ENCODE peak calls at places on chromosomes 1 and 21, in seven cellular contexts. K is osteoblast; U is body of pancreas; I is tibial artery; M is lower lobe of right lung; Q is OCI-LY7; E is effector memory CD4-positive, alpha-beta T cell. T is an unnamed sample.

GRCh38 chr21:31351438-31351837 is 7.4 kb upstream of the TIAM1 start:
- DNase-seq in K (no peak), U (no peak), I (no peak), M (no peak), Q (no peak), E (no peak), T (no peak)

GRCh38 chr1:237258871-237259270 is 216.9 kb downstream of the RYR2 start:
- DNase-seq in K (peak; percentile 9), U (no peak), I (peak; percentile 55), M (no peak), Q (no peak), E (no peak), T (peak; percentile 66)

GRCh38 chr21:26489781-26490180 is 83.3 kb downstream of the CYYR1 start:
- DNase-seq in K (no peak), U (no peak), I (no peak), M (no peak), Q (no peak), E (no peak), T (no peak)

GRCh38 chr21:37057614-37058013 is 15.3 kb downstream of the PIGP start:
- DNase-seq in K (no peak), U (no peak), I (no peak), M (no peak), Q (no peak), E (no peak), T (no peak)

GRCh38 chr1:106676021-106676420 is 380.5 kb upstream of the PRMT6 start:
- DNase-seq in K (no peak), U (no peak), I (no peak), M (no peak), Q (no peak), E (no peak), T (no peak)

GRCh38 chr1:25997759-25998074 is at the start of gene PAFAH2:
- DNase-seq in K (no peak), U (no peak), I (no peak), M (peak; percentile 65), Q (no peak), E (no peak), T (peak; percentile 61)

GRCh38 chr1:178749581-178750166 is 24.6 kb downstream of the RALGPS2 start:
- DNase-seq in K (no peak), U (no peak), I (no peak), M (no peak), Q (no peak), E (no peak), T (no peak)

GRCh38 chr1:245566952-245567351 is 412.2 kb downstream of the KIF26B start:
- DNase-seq in K (no peak), U (no peak), I (no peak), M (no peak), Q (no peak), E (no peak), T (peak; percentile 82)

GRCh38 chr1:108100148-108100547 is 100.0 kb downstream of the SLC25A24 start:
- DNase-seq in K (no peak), U (no peak), I (no peak), M (no peak), Q (no peak), E (no peak), T (no peak)

GRCh38 chr1:161367684-161368398 is at the start of gene CFAP126:
- DNase-seq in K (peak; percentile 95), U (peak; percentile 88), I (peak; percentile 63), M (peak; percentile 75), Q (peak; percentile 78), E (peak; percentile 34), T (peak; percentile 57)

GRCh38 chr1:232594768-232595698 is 34.9 kb downstream of the SIPA1L2 start:
- DNase-seq in K (no peak), U (no peak), I (no peak), M (no peak), Q (no peak), E (no peak), T (no peak)

GRCh38 chr1:117650840-117651568 is 45.2 kb downstream of the TENT5C start:
- DNase-seq in K (no peak), U (no peak), I (no peak), M (no peak), Q (no peak), E (no peak), T (no peak)

GRCh38 chr21:46096596-46096981 is 1.3 kb upstream of the COL6A2 start:
- DNase-seq in K (peak; percentile 42), U (no peak), I (no peak), M (no peak), Q (no peak), E (no peak), T (no peak)

GRCh38 chr1:20319456-20319855 is 28.8 kb downstream of the VWA5B1 start:
- DNase-seq in K (peak; percentile 59), U (no peak), I (no peak), M (no peak), Q (no peak), E (no peak), T (no peak)

GRCh38 chr21:43697758-43698643 is 20.9 kb upstream of the PDXK start:
- DNase-seq in K (peak; percentile 29), U (no peak), I (no peak), M (peak; percentile 18), Q (no peak), E (no peak), T (no peak)

GRCh38 chr1:59066231-59066630 is 230.7 kb upstream of the FGGY start:
- DNase-seq in K (no peak), U (no peak), I (no peak), M (no peak), Q (no peak), E (no peak), T (no peak)

DNA sequence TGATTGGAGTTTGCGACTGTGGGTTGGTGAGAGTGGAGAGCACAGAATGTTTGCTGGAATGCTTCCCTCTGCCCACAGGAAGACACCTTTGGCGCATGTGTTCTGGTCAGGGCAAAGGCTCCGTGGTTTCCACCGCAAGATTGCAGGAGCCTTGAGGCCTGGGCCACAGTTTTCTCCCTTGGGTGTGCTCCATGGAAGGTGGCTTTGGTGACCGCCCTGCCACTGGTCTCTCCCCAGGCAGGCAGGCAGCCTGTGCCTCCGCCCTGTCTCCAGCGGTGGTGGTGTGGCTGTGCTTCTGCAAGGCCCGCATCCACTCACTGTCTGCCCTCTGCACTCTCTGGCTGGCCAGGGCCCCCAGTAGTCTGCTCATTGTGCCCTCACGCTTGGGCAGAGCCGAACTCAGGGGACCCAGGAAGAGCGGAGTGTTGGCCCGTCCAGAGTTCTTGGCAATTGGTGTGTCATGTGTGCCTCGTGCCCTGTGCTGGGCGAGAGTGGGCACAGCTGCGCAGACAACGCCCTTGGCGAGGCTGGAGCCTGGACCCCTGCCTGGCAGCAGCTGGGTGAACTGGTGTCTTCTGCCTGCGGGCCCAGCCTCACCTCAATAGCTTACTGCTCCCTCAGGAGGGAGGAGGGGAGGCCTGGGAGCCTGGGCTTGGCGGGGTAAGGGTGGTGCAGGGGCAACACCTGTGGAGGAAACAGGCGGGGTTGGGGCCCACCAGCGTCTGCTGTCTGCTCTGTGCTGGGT is 2.0 kb downstream of the GUK1 start:
- DNase-seq in K (no peak), U (peak; percentile 7), I (no peak), M (no peak), Q (peak; percentile 66), E (no peak), T (peak; percentile 17)
- H3K4me1 ChIP-seq in K (peaks cover 20% of the 10 kb centered on the region), U (peaks cover 36% of the 10 kb centered on the region), I (peaks cover 30% of the 10 kb centered on the region), M (peaks cover 48% of the 10 kb centered on the region), Q (peaks cover 62% of the 10 kb centered on the region), E (peaks cover 30% of the 10 kb centered on the region), T (peaks cover 23% of the 10 kb centered on the region)

DNA sequence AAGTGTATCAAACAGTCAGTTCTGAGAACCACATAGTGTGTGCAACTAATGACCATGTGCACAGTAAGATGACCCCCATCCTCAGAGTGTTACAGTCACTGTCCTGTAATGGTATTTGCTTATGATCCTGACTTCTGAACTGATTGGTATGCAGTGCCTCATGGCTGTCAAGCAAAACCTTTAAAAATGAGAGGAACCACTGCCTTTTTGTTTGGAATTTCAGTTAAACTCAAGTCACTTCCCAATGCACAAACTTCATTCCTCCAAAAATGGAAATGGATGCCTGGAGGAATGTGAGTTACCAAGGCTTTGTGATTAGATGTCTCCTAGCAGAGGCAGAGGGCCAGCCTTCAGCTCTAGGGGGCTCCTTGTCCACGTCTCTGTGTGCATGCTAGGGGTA is 10.5 kb downstream of the C1orf198 start:
- DNase-seq in K (no peak), U (no peak), I (no peak), M (no peak), Q (no peak), E (no peak), T (no peak)
- H3K4me1 ChIP-seq in K (peaks cover 56% of the 10 kb centered on the region), U (peaks cover 46% of the 10 kb centered on the region), I (peaks cover 76% of the 10 kb centered on the region), M (peaks cover 57% of the 10 kb centered on the region), Q (peaks cover 2% of the 10 kb centered on the region), E (no peaks in the 10 kb centered on the region), T (peaks cover 13% of the 10 kb centered on the region)

GRCh38 chr1:9374748-9375345 is 82.2 kb downstream of the SPSB1 start:
- DNase-seq in K (no peak), U (no peak), I (no peak), M (no peak), Q (no peak), E (no peak), T (no peak)
- H3K4me1 ChIP-seq in K (peaks cover 11% of the 10 kb centered on the region), U (no peaks in the 10 kb centered on the region), I (peaks cover 87% of the 10 kb centered on the region), M (peaks cover 67% of the 10 kb centered on the region), Q (peaks cover 10% of the 10 kb centered on the region), E (no peaks in the 10 kb centered on the region), T (peaks cover 14% of the 10 kb centered on the region)

DNA sequence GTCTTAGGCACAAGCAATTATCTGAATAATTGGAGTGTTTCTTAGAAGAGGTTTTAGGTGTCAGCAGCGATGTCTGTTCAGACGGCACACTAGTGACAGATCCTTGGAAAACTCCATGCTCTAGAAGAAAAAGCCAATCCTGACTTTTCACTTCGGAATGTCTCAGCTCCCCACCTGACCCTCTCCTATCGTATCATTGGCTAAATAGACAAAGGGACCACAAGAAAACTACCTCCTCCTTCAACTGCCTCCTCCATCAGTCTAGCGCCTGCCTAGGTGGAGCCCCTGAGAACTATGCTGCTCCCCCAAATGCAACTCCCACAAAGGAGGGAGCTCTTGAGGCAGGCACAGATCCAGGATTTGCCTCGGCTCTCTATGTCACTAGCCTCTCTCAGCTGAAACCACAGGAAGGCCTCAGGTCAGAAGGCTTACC is 148.4 kb downstream of the TOMM20 start:
- DNase-seq in K (peak; percentile 79), U (no peak), I (no peak), M (no peak), Q (no peak), E (no peak), T (no peak)
- H3K4me1 ChIP-seq in K (peaks cover 69% of the 10 kb centered on the region), U (peaks cover 51% of the 10 kb centered on the region), I (peaks cover 41% of the 10 kb centered on the region), M (peaks cover 97% of the 10 kb centered on the region), Q (peaks cover 70% of the 10 kb centered on the region), E (peaks cover 46% of the 10 kb centered on the region), T (peaks cover 62% of the 10 kb centered on the region)

DNA sequence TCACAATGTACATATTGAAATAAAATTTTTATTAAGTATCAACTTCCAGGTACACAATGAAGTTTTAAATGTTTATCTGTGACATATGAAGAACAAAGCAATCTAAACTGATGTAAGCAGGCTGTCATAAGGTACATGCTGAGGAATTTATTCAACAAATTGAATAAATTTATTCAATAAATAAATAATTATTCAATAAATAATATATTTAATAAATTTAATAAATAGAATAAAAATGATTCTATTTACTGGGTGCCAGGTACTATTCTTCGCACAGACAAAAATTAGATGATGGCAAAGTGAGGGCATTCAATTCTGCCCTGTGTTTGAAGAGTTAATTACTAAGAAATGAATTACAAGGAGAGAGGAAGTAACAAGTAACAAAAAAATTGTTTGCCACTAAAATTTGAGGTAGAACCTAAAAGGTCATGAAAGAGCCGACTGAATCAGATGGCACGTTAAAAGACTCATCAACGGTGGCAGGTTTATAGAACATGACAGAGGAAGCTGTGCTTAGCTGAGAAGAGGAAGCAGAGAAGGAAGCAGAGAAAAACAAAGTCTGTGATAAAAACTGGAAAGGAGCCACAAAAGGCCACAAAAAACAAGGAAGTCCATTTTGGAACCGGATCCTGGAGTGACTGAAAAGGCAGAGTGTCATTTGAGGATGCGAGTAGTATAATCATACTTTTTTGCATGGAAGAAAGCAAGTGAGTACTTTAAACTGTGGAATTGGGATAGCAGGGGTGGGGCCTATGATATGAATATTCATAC is 2.2 kb upstream of the USP24 start:
- DNase-seq in K (no peak), U (no peak), I (no peak), M (no peak), Q (peak; percentile 61), E (no peak), T (no peak)
- H3K4me1 ChIP-seq in K (peaks cover 19% of the 10 kb centered on the region), U (peaks cover 15% of the 10 kb centered on the region), I (peaks cover 10% of the 10 kb centered on the region), M (peaks cover 40% of the 10 kb centered on the region), Q (peaks cover 32% of the 10 kb centered on the region), E (peaks cover 29% of the 10 kb centered on the region), T (peaks cover 12% of the 10 kb centered on the region)

GRCh38 chr1:159913451-159914192 is 11.7 kb downstream of the TAGLN2 start:
- DNase-seq in K (no peak), U (peak; percentile 79), I (no peak), M (no peak), Q (no peak), E (no peak), T (no peak)
- H3K4me1 ChIP-seq in K (peaks cover 66% of the 10 kb centered on the region), U (peaks cover 75% of the 10 kb centered on the region), I (peaks cover 16% of the 10 kb centered on the region), M (peaks cover 71% of the 10 kb centered on the region), Q (peaks cover 21% of the 10 kb centered on the region), E (peaks cover 41% of the 10 kb centered on the region), T (peaks cover 27% of the 10 kb centered on the region)